ENCODE peak calls at places on chromosomes 2 and 18, in four cellular contexts. J is DND-41, A is IMR-90, S is kidney. I is an unnamed sample.

GRCh38 chr2:241636983-241637232 is at the start of gene THAP4:
- DNase-seq in J (no peak), A (no peak), S (peak; percentile 92), I (no peak)

GRCh38 chr18:23703057-23703986 is 14.1 kb downstream of the LAMA3 start:
- DNase-seq in J (no peak), A (peak; percentile 79), S (no peak), I (no peak)

GRCh38 chr2:173652311-173652710 is 297.6 kb downstream of the CDCA7 start:
- DNase-seq in J (no peak), A (peak; percentile 93), S (no peak), I (no peak)

GRCh38 chr18:51578403-51578980 is 381.0 kb upstream of the MEX3C start:
- DNase-seq in J (no peak), A (no peak), S (no peak), I (no peak)

GRCh38 chr2:39338502-39338901 is 94.7 kb upstream of the CDKL4 start:
- DNase-seq in J (no peak), A (no peak), S (no peak), I (no peak)

GRCh38 chr2:211688196-211688595 is 850.4 kb downstream of the ERBB4 start:
- DNase-seq in J (no peak), A (no peak), S (no peak), I (no peak)

GRCh38 chr2:2846379-2847130 is 515.5 kb upstream of the MYT1L start:
- DNase-seq in J (no peak), A (no peak), S (peak; percentile 70), I (no peak)

GRCh38 chr2:230931556-230932231 is 6.7 kb upstream of the GPR55 start:
- DNase-seq in J (no peak), A (no peak), S (no peak), I (peak; percentile 38)

GRCh38 chr2:163600801-163601200 is 135.0 kb downstream of the FIGN start:
- DNase-seq in J (no peak), A (no peak), S (no peak), I (no peak)

GRCh38 chr2:42132966-42133641 is 36.0 kb upstream of the EML4 start:
- DNase-seq in J (peak; percentile 95), A (peak; percentile 98), S (peak; percentile 96), I (peak; percentile 92)

GRCh38 chr2:46813046-46813445 is 102.6 kb downstream of the MCFD2 start:
- DNase-seq in J (no peak), A (peak; percentile 46), S (peak; percentile 83), I (peak; percentile 23)
- H3K9ac ChIP-seq in J (no peak overlapping the region), A (peak overlapping the region; percentile 13), S (no peak overlapping the region), I (no peak overlapping the region)

DNA sequence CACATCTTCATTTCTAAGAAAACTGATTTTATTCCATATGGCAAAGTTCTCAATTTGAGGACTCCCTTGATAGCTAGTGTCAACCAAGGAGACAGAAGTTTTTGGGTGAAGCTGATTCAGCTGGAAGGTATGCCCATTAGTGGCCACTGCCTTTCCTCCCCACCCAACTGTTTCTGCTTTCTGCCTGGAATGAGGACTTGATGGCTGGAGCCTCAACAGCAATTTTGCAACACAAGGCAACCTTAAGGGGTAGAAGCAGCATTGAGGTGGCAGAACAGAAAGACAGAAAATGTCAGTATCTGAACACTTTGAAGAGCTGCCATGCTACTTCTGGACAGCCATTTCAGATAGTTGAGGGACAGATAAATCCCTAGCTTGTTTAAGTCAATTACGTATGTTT is 47.0 kb downstream of the INHBB start:
- DNase-seq in J (no peak), A (no peak), S (no peak), I (no peak)
- H3K27ac ChIP-seq in J (no peak overlapping the region), A (no peak overlapping the region), S (no peak overlapping the region), I (no peak overlapping the region)

GRCh38 chr2:203814661-203815540 is 52.7 kb upstream of the CTLA4 start:
- DNase-seq in J (peak; percentile 65), A (peak; percentile 82), S (peak; percentile 78), I (peak; percentile 70)
- H3K4me3 ChIP-seq in J (no peak overlapping the region), A (no peak overlapping the region), S (no peak overlapping the region), I (no peak overlapping the region)

GRCh38 chr2:176097820-176098365 is 1.7 kb upstream of the HOXD12 start:
- DNase-seq in J (no peak), A (no peak), S (no peak), I (no peak)
- H3K9ac ChIP-seq in J (peak overlapping the region; percentile 89), A (no peak overlapping the region), S (no peak overlapping the region), I (no peak overlapping the region)

DNA sequence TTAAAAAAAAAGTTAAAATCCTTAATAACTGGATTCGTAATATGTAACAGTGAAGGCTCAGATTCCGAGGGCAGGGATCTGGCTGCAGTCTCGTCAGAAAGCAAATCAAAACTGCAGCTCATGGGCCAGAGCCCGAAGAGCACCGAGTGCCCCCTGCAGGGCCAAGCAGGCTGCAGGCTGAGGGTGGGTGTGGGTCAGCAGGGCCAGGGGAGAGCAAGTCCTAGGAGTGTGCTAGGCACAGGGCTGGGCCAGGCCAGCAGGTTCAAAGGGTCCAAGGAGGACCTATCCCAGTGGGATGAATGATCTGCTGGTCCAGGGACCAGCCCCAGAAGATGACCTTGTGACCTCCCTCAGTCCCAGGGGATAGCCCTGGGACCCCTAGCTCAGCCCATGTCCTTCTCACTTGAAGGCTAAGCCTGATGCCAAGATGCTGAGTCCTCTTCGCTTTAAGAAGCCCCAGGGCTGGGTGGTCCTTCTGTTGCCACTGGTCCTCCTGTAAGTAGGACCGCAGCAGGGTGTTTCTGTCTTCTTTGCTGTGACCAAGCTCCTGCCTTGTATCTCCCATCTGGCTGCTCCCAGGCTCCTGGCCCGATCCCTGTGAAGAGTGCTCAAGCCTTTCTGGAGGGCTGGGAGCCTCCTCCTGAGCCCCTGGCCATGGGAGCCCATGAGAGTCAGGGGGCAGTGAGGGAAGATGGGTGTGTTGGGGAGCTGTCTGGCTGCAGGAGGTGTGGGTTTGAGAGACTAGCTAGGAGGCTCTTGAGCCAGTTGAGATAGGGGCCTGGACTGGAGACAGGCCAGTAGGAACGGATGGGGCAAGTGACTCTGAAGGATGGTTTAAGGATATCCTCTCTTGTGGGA is 150.7 kb downstream of the DYSF start:
- DNase-seq in J (no peak), A (no peak), S (peak; percentile 37), I (peak; percentile 55)
- H3K27ac ChIP-seq in J (no peak overlapping the region), A (no peak overlapping the region), S (no peak overlapping the region), I (no peak overlapping the region)

DNA sequence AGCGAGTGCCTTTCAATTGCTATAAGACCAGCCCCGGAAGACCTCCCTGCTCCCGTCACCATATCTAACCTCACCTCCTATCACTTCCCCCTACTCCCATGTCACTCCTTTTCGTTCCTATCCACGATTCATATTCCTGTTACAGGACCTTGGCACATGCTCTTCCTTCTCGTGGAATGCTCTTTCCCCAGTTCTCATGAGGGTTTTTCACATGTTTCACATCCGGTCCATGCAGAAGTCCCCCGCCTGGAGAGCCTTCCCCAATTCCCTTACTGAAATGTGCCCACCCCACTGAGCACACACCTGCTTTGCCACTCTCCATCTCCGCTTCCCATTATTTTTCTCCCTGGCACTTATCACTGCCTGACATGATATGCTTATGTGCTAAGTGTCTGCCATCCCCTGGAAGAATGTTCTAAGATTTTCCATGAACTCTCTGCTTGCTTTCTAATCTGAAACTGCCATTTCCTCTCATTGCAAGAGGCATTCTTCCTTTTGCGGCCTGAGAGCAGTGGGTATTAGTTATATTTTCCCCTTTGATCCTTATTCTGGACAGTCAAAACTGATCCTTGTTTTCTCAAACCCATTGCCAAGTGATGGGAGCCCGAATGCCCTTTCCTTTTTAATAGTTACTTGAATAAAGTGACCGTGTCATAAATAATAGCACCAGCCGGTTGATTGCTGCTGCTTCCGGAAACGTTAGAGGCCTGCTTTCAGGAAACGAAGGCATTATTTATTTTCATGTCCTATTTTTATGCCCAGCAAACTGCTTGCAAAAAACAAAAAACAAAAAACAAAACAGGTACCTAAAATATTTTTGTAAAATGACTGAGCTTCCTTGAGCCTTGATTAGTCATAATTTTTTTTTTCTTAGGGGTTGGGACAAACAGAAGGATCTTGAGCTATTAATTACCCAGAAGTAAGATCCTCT is 127.9 kb downstream of the ZNF532 start:
- DNase-seq in J (no peak), A (no peak), S (no peak), I (peak; percentile 31)
- H3K4me3 ChIP-seq in J (no peak overlapping the region), A (no peak overlapping the region), S (no peak overlapping the region), I (no peak overlapping the region)

GRCh38 chr2:136238214-136238551 is 120.2 kb upstream of the CXCR4 start:
- DNase-seq in J (no peak), A (no peak), S (no peak), I (no peak)
- H3K9ac ChIP-seq in J (peak overlapping the region; percentile 37), A (no peak overlapping the region), S (no peak overlapping the region), I (no peak overlapping the region)

GRCh38 chr18:48988508-48989303 is 37.9 kb upstream of the SMAD7 start:
- DNase-seq in J (no peak), A (no peak), S (peak; percentile 54), I (peak; percentile 38)

GRCh38 chr18:48987821-48988220 is 37.1 kb upstream of the SMAD7 start:
- DNase-seq in J (no peak), A (no peak), S (peak; percentile 13), I (peak; percentile 42)

GRCh38 chr18:48990497-48991298 is 39.9 kb upstream of the SMAD7 start:
- DNase-seq in J (no peak), A (peak; percentile 75), S (peak; percentile 80), I (peak; percentile 67)

GRCh38 chr18:48991299-48992055 is 40.7 kb upstream of the SMAD7 start:
- DNase-seq in J (no peak), A (no peak), S (peak; percentile 67), I (peak; percentile 54)

GRCh38 chr18:48989304-48990284 is 38.8 kb upstream of the SMAD7 start:
- DNase-seq in J (no peak), A (peak; percentile 18), S (peak; percentile 40), I (peak; percentile 44)
- H3K27ac ChIP-seq in J (no peak overlapping the region), A (no peak overlapping the region), S (no peak overlapping the region), I (no peak overlapping the region)

I was measured in endodermal cell.